ENCODE peak calls at places on chromosomes 11 and 22, in six cellular contexts. H is HCT116, G is HepG2, D is K562, X is SK-N-SH, I is A549. L is an unnamed sample.

GRCh38 chr11:128786507-128786906 is 80.6 kb downstream of the KCNJ1 start:
- DNase-seq in X (no peak), I (no peak), G (no peak), D (no peak), H (no peak), L (no peak)

GRCh38 chr11:12315024-12315423 is 62.3 kb upstream of the PARVA start:
- DNase-seq in G (no peak), I (no peak), X (no peak), D (no peak), H (no peak), L (no peak)

GRCh38 chr11:62569611-62570010 is 4.1 kb downstream of the EEF1G start:
- DNase-seq in H (no peak), I (no peak), X (no peak), G (no peak), D (no peak), L (no peak)

GRCh38 chr11:117586392-117586791 is 210.6 kb downstream of the DSCAML1 start:
- DNase-seq in X (no peak), H (no peak), D (no peak), I (no peak), G (no peak), L (no peak)

GRCh38 chr11:35040221-35040942 is 98.6 kb upstream of the CD44 start:
- DNase-seq in G (no peak), I (peak; percentile 57), H (no peak), X (no peak), D (no peak), L (no peak)

GRCh38 chr11:27468209-27468608 is 4.4 kb downstream of the LGR4 start:
- DNase-seq in X (no peak), G (no peak), I (peak; percentile 58), D (no peak), H (no peak), L (no peak)

GRCh38 chr11:118434553-118435232 is 1.6 kb upstream of the KMT2A start:
- DNase-seq in D (no peak), H (no peak), X (no peak), I (no peak), G (no peak), L (peak; percentile 73)

GRCh38 chr11:76658651-76659650 is 11.6 kb downstream of the LRRC32 start:
- DNase-seq in X (no peak), D (no peak), I (no peak), H (no peak), G (no peak), L (no peak)

GRCh38 chr22:24976442-24977218 is 24.1 kb downstream of the KIAA1671 start:
- DNase-seq in D (no peak), G (no peak), X (no peak), H (no peak), I (no peak), L (no peak)

GRCh38 chr11:68847395-68847794 is 5.7 kb upstream of the CPT1A start:
- DNase-seq in G (no peak), I (no peak), X (no peak), D (no peak), H (no peak), L (no peak)

GRCh38 chr22:37209140-37209845 is 3.0 kb downstream of the SSTR3 start:
- DNase-seq in X (peak; percentile 36), I (no peak), H (no peak), D (no peak), G (no peak), L (no peak)

GRCh38 chr11:132289590-132290256 is 919.3 kb downstream of the NTM start:
- DNase-seq in D (no peak), I (no peak), H (no peak), X (no peak), G (no peak), L (no peak)

GRCh38 chr11:8988329-8989234 is 15.2 kb downstream of the NRIP3 start:
- DNase-seq in H (no peak), G (no peak), X (no peak), I (no peak), D (peak; percentile 81), L (no peak)

GRCh38 chr11:35623708-35624168 is 5.5 kb downstream of the FJX1 start:
- DNase-seq in I (no peak), H (no peak), X (no peak), G (no peak), D (no peak), L (no peak)

GRCh38 chr11:70805971-70806370 is 407.6 kb downstream of the CTTN start:
- DNase-seq in X (no peak), D (no peak), G (no peak), I (no peak), H (no peak), L (no peak)

GRCh38 chr11:14396289-14396688 is 37.3 kb upstream of the RRAS2 start:
- DNase-seq in H (no peak), X (no peak), D (no peak), I (no peak), G (no peak), L (no peak)

GRCh38 chr11:76598426-76598839 is 72.1 kb downstream of the LRRC32 start:
- DNase-seq in D (peak; percentile 59), I (peak; percentile 64), H (peak; percentile 7), X (peak; percentile 72), G (peak; percentile 31), L (peak; percentile 76)

GRCh38 chr11:35009191-35009940 is 92.9 kb downstream of the PDHX start:
- DNase-seq in H (peak; percentile 96), I (peak; percentile 92), D (no peak), G (peak; percentile 44), X (no peak), L (no peak)

GRCh38 chr22:36653316-36653715 is 50.2 kb downstream of the CACNG2 start:
- DNase-seq in D (no peak), G (no peak), I (no peak), X (no peak), H (no peak), L (no peak)

GRCh38 chr11:124896071-124896750 is 1.5 kb downstream of the ROBO4 start:
- DNase-seq in I (no peak), H (no peak), G (no peak), D (no peak), X (peak; percentile 8), L (no peak)

GRCh38 chr11:72829884-72830533 is 15.8 kb downstream of the ATG16L2 start:
- DNase-seq in H (no peak), G (no peak), I (no peak), X (no peak), D (no peak), L (no peak)

DNA sequence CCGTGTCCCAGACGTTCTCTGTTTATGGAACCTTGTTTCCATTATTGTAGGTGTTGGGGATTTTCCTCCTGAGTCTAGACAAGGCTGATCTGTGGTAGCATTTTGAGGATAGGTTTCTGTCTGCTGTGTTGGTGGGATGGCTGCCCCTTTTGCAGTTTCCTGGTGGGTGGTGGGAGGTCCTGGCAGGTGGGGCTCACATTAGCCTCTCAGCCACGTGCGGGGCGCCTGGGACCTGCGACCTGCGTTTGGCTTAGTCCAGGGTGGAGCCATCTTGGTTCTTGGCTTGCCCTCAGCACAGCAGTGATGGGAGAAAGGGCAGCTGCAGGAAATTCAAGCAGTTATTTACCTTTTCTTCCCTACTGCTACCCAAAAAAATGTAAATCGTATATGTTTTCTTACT is 143.4 kb downstream of the TBC1D22A start:
- DNase-seq in D (no peak), I (no peak), X (no peak), H (no peak), G (no peak), L (no peak)
- H3K4me2 ChIP-seq in D (no peak overlapping the region), I (no peak overlapping the region), X (no peak overlapping the region), H (no peak overlapping the region), G (no peak overlapping the region), L (no peak overlapping the region)

GRCh38 chr22:48786679-48786996 is 1041.0 kb downstream of the BRD1 start:
- DNase-seq in G (no peak), X (no peak), I (no peak), H (no peak), D (no peak), L (no peak)
- TF ChIP-seq REST in G (no peak), X (no peak), I (no peak), H (no peak), D (no peak), L (no peak)

GRCh38 chr22:41650229-41650628 is 29.1 kb downstream of the XRCC6 start:
- DNase-seq in X (no peak), H (no peak), I (no peak), G (no peak), D (no peak), L (no peak)

GRCh38 chr22:41650821-41651220 is 29.7 kb downstream of the XRCC6 start:
- DNase-seq in D (no peak), G (no peak), X (no peak), I (no peak), H (no peak), L (no peak)

GRCh38 chr22:41642711-41643110 is 21.6 kb downstream of the XRCC6 start:
- DNase-seq in G (no peak), I (no peak), D (no peak), X (no peak), H (no peak), L (no peak)

GRCh38 chr22:41647771-41648170 is 26.7 kb downstream of the XRCC6 start:
- DNase-seq in H (no peak), X (no peak), G (no peak), D (no peak), I (no peak), L (no peak)

GRCh38 chr22:41648431-41648830 is 27.3 kb downstream of the XRCC6 start:
- DNase-seq in H (no peak), X (no peak), G (no peak), I (no peak), D (no peak), L (no peak)
- H3K4me2 ChIP-seq in H (no peak overlapping the region), X (no peak overlapping the region), G (no peak overlapping the region), I (no peak overlapping the region), D (no peak overlapping the region), L (no peak overlapping the region)

GRCh38 chr11:827861-828167 is at the start of gene CRACR2B:
- DNase-seq in G (no peak), X (no peak), D (no peak), I (no peak), H (no peak), L (no peak)

GRCh38 chr11:826836-827145 is 928 bp upstream of the CRACR2B start:
- DNase-seq in X (no peak), H (no peak), D (no peak), I (no peak), G (no peak), L (no peak)

GRCh38 chr11:828501-829115 is 889 bp downstream of the CRACR2B start:
- DNase-seq in X (no peak), H (no peak), D (no peak), G (no peak), I (no peak), L (no peak)

GRCh38 chr11:825366-826231 is 2.1 kb upstream of the CRACR2B start:
- DNase-seq in I (no peak), H (no peak), G (no peak), X (no peak), D (no peak), L (no peak)

DNA sequence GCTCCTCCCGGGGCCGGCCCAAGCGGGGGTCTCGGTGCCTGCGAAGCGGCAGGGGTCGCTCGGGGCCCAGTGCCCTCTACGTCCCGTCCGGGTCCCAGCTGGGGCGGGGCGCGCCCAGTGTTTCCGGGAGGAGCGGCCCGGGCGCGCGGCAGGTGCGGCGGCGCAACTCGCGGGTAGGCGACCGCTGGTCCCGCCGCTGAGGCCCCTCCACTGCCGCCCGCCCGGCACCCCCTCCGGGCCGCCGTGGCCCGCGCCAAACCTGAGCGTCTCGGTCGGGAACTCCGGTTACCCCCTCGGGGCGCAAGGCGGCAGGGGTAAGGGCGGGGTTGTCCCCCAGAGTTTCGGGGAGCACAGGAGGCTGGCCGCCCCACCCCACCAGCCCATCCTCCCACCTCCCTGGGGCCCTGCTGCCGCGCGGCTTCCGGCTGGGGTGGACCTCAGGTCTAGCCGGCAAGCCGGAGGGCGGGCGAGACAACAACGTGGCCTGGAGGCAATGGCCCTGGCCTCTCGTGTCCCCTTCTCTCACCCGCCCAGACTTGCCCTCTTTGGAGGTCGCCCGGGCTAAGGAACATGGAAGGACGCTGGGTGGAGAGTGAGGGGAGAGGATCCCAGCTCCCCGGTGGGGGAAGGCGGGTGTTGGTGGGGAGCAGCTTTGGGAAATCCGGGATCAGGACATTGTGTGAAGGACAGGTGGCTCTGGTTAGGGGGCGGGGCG is 416 bp upstream of the CRACR2B start:
- DNase-seq in X (peak; percentile 56), H (no peak), I (no peak), G (peak; percentile 47), D (peak; percentile 55), L (peak; percentile 87)
- TF ChIP-seq REST in X (no peak), H (no peak), I (no peak), G (no peak), D (peak; percentile 24), L (no peak)